ENCODE peak calls at places on chromosomes 5 and 9, in four cellular contexts. H, E, D and M are unnamed samples.

GRCh38 chr5:176609724-176610429 is at the start of gene GPRIN1:
- DNase-seq in E (peak; percentile 33), D (peak; percentile 30), H (no peak), M (peak; percentile 86)

GRCh38 chr5:36244076-36244475 is 2.4 kb upstream of the NADK2 start:
- DNase-seq in E (no peak), D (no peak), H (no peak), M (no peak)

GRCh38 chr5:60415443-60415842 is 284.5 kb downstream of the DEPDC1B start:
- DNase-seq in H (no peak), D (no peak), E (no peak), M (no peak)

GRCh38 chr5:75461679-75462078 is 49.8 kb downstream of the CERT1 start:
- DNase-seq in D (no peak), H (no peak), E (peak; percentile 58), M (no peak)

GRCh38 chr9:75378036-75378435 is 289.7 kb downstream of the OSTF1 start:
- DNase-seq in D (no peak), H (peak; percentile 89), E (no peak), M (no peak)

GRCh38 chr5:78548216-78548615 is 100.4 kb downstream of the LHFPL2 start:
- DNase-seq in D (no peak), H (no peak), E (no peak), M (no peak)

GRCh38 chr5:103454774-103455173 is 107.8 kb downstream of the NUDT12 start:
- DNase-seq in E (no peak), H (no peak), D (no peak), M (no peak)

GRCh38 chr9:95993342-95993741 is 117.9 kb downstream of the ERCC6L2 start:
- DNase-seq in D (peak; percentile 48), H (no peak), E (no peak), M (no peak)

GRCh38 chr5:171453988-171454387 is 34.5 kb downstream of the FGF18 start:
- DNase-seq in E (no peak), H (no peak), D (no peak), M (no peak)

GRCh38 chr9:134525841-134526797 is 115.5 kb upstream of the COL5A1 start:
- DNase-seq in H (peak; percentile 65), D (no peak), E (no peak), M (peak; percentile 46)

GRCh38 chr5:91484662-91485061 is 101.5 kb upstream of the ARRDC3 start:
- DNase-seq in D (no peak), H (no peak), E (peak; percentile 3), M (no peak)

GRCh38 chr9:121278535-121279169 is 10.7 kb downstream of the GSN start:
- DNase-seq in H (peak; percentile 88), D (peak; percentile 19), E (peak; percentile 98), M (peak; percentile 97)

GRCh38 chr5:98816574-98817222 is 43.2 kb downstream of the RGMB start:
- DNase-seq in H (no peak), E (no peak), D (no peak), M (no peak)

GRCh38 chr9:114450833-114451706 is 54.2 kb downstream of the WHRN start:
- DNase-seq in D (no peak), H (no peak), E (no peak), M (no peak)

GRCh38 chr5:127386557-127386956 is 96.0 kb downstream of the MEGF10 start:
- DNase-seq in D (no peak), E (peak; percentile 94), H (no peak), M (peak; percentile 86)